ENCODE peak calls at places on chromosome 13, in four cellular contexts. G is stimulated activated CD8-positive, alpha-beta memory T cell treated with anti-CD3 and anti-CD28 coated beads, Interleukin-15, amount 100 ng/mL, for 4 hours; K is ascending aorta; Q is HT1080. S is an unnamed sample.

GRCh38 chr13:26401578-26402021 is 147.7 kb downstream of the CDK8 start:
- DNase-seq in G (no peak), K (no peak), Q (no peak), S (no peak)

GRCh38 chr13:32086791-32087441 is 55.3 kb downstream of the FRY start:
- DNase-seq in G (no peak), K (no peak), Q (no peak), S (no peak)

GRCh38 chr13:35219021-35219420 is 257.5 kb downstream of the MAB21L1 start:
- DNase-seq in G (no peak), K (no peak), Q (no peak), S (no peak)

GRCh38 chr13:80655778-80656518 is 315.0 kb upstream of the SPRY2 start:
- DNase-seq in G (no peak), K (no peak), Q (no peak), S (no peak)

GRCh38 chr13:69425235-69425634 is 682.4 kb upstream of the ATXN8OS start:
- DNase-seq in G (no peak), K (no peak), Q (no peak), S (no peak)

GRCh38 chr13:25686831-25687495 is 315.2 kb downstream of the ATP8A2 start:
- DNase-seq in G (no peak), K (no peak), Q (no peak), S (no peak)

GRCh38 chr13:97327071-97327470 is 104.9 kb downstream of the MBNL2 start:
- DNase-seq in G (no peak), K (no peak), Q (no peak), S (no peak)

GRCh38 chr13:42526276-42526675 is 47.7 kb upstream of the TNFSF11 start:
- DNase-seq in G (no peak), K (no peak), Q (no peak), S (no peak)

GRCh38 chr13:45409993-45410392 is 8.2 kb downstream of the SLC25A30 start:
- DNase-seq in G (no peak), K (peak), Q (no peak), S (no peak)

GRCh38 chr13:28339419-28339818 is 155.5 kb downstream of the FLT1 start:
- DNase-seq in G (no peak), K (no peak), Q (no peak), S (no peak)

GRCh38 chr13:44576396-44577235 is 486 bp upstream of the TSC22D1 start:
- DNase-seq in G (peak), K (no peak), Q (no peak), S (peak)

GRCh38 chr13:46008631-46009030 is 43.9 kb downstream of the ZC3H13 start:
- DNase-seq in G (no peak), K (no peak), Q (no peak), S (no peak)

GRCh38 chr13:94248454-94249233 is 230.8 kb downstream of the DCT start:
- DNase-seq in G (no peak), K (no peak), Q (no peak), S (no peak)

GRCh38 chr13:52809310-52809769 is 39.1 kb downstream of the PCDH8 start:
- DNase-seq in G (no peak), K (no peak), Q (peak), S (peak)

GRCh38 chr13:83853771-83854170 is 28.5 kb downstream of the SLITRK1 start:
- DNase-seq in G (no peak), K (no peak), Q (no peak), S (no peak)

GRCh38 chr13:77979721-77980377 is 61.2 kb upstream of the EDNRB start:
- DNase-seq in G (no peak), K (no peak), Q (no peak), S (no peak)

GRCh38 chr13:48400820-48401219 is 12.1 kb downstream of the LPAR6 start:
- DNase-seq in G (no peak), K (no peak), Q (peak), S (peak)

GRCh38 chr13:63625869-63626268 is 2210.2 kb upstream of the PCDH20 start:
- DNase-seq in G (no peak), K (no peak), Q (peak), S (peak)

GRCh38 chr13:99426426-99426825 is 74.8 kb upstream of the TM9SF2 start:
- DNase-seq in G (no peak), K (no peak), Q (no peak), S (no peak)